ENCODE peak calls at places on chromosomes 6 and 20, in nine cellular contexts. One of them, this sample, is unnamed.

GRCh38 chr6:138844203-138844602 is 48.3 kb downstream of the ECT2L start:
- DNase-seq in IMR-90: peak; percentile 16
- DNase-seq in foreskin fibroblast: peak; percentile 29
- DNase-seq in HFF-Myc: no peak
- DNase-seq in gastrocnemius medialis: peak; percentile 4
- DNase-seq in cardiac fibroblast: peak; percentile 98
- DNase-seq in OCI-LY7: no peak
- DNase-seq in BJ: peak; percentile 18
- DNase-seq in HCT116: no peak
- DNase-seq in this sample: no peak

GRCh38 chr6:37088897-37089296 is 81.1 kb upstream of the PIM1 start:
- DNase-seq in IMR-90: peak; percentile 55
- DNase-seq in foreskin fibroblast: no peak
- DNase-seq in HFF-Myc: no peak
- DNase-seq in gastrocnemius medialis: no peak
- DNase-seq in cardiac fibroblast: peak; percentile 66
- DNase-seq in OCI-LY7: no peak
- DNase-seq in BJ: no peak
- DNase-seq in HCT116: no peak
- DNase-seq in this sample: no peak

GRCh38 chr6:15938086-15938485 is 190.8 kb upstream of the MYLIP start:
- DNase-seq in IMR-90: no peak
- DNase-seq in foreskin fibroblast: no peak
- DNase-seq in HFF-Myc: no peak
- DNase-seq in gastrocnemius medialis: no peak
- DNase-seq in cardiac fibroblast: no peak
- DNase-seq in OCI-LY7: no peak
- DNase-seq in BJ: no peak
- DNase-seq in HCT116: no peak
- DNase-seq in this sample: no peak

GRCh38 chr20:51532577-51533191 is 9.8 kb downstream of the NFATC2 start:
- DNase-seq in IMR-90: peak; percentile 45
- DNase-seq in foreskin fibroblast: peak; percentile 20
- DNase-seq in HFF-Myc: no peak
- DNase-seq in gastrocnemius medialis: peak; percentile 44
- DNase-seq in cardiac fibroblast: peak; percentile 14
- DNase-seq in OCI-LY7: no peak
- DNase-seq in BJ: no peak
- DNase-seq in HCT116: no peak
- DNase-seq in this sample: no peak

GRCh38 chr20:53737404-53738038 is 143.9 kb upstream of the ZNF217 start:
- DNase-seq in IMR-90: no peak
- DNase-seq in foreskin fibroblast: no peak
- DNase-seq in HFF-Myc: no peak
- DNase-seq in gastrocnemius medialis: no peak
- DNase-seq in cardiac fibroblast: peak; percentile 21
- DNase-seq in OCI-LY7: no peak
- DNase-seq in BJ: no peak
- DNase-seq in HCT116: no peak
- DNase-seq in this sample: no peak

GRCh38 chr6:146135167-146135566 is 106.3 kb downstream of the GRM1 start:
- DNase-seq in IMR-90: no peak
- DNase-seq in foreskin fibroblast: no peak
- DNase-seq in HFF-Myc: no peak
- DNase-seq in gastrocnemius medialis: no peak
- DNase-seq in cardiac fibroblast: no peak
- DNase-seq in OCI-LY7: no peak
- DNase-seq in BJ: no peak
- DNase-seq in HCT116: no peak
- DNase-seq in this sample: no peak

GRCh38 chr20:17666491-17666890 is 15.6 kb downstream of the RRBP1 start:
- DNase-seq in IMR-90: peak; percentile 60
- DNase-seq in foreskin fibroblast: no peak
- DNase-seq in HFF-Myc: no peak
- DNase-seq in gastrocnemius medialis: no peak
- DNase-seq in cardiac fibroblast: peak; percentile 70
- DNase-seq in OCI-LY7: no peak
- DNase-seq in BJ: no peak
- DNase-seq in HCT116: no peak
- DNase-seq in this sample: peak; percentile 63

GRCh38 chr6:106069478-106069877 is 16.7 kb upstream of the PRDM1 start:
- DNase-seq in IMR-90: peak; percentile 92
- DNase-seq in foreskin fibroblast: peak; percentile 76
- DNase-seq in HFF-Myc: peak; percentile 92
- DNase-seq in gastrocnemius medialis: no peak
- DNase-seq in cardiac fibroblast: peak; percentile 84
- DNase-seq in OCI-LY7: no peak
- DNase-seq in BJ: no peak
- DNase-seq in HCT116: no peak
- DNase-seq in this sample: no peak

GRCh38 chr6:170132561-170132991 is 158.3 kb downstream of the DLL1 start:
- DNase-seq in IMR-90: no peak
- DNase-seq in foreskin fibroblast: no peak
- DNase-seq in HFF-Myc: no peak
- DNase-seq in gastrocnemius medialis: no peak
- DNase-seq in cardiac fibroblast: no peak
- DNase-seq in OCI-LY7: no peak
- DNase-seq in BJ: no peak
- DNase-seq in HCT116: no peak
- DNase-seq in this sample: no peak

GRCh38 chr6:90086517-90086916 is 192.2 kb downstream of the GJA10 start:
- DNase-seq in IMR-90: peak; percentile 54
- DNase-seq in foreskin fibroblast: no peak
- DNase-seq in HFF-Myc: no peak
- DNase-seq in gastrocnemius medialis: no peak
- DNase-seq in cardiac fibroblast: no peak
- DNase-seq in OCI-LY7: no peak
- DNase-seq in BJ: no peak
- DNase-seq in HCT116: peak; percentile 35
- DNase-seq in this sample: no peak

GRCh38 chr20:21682576-21682975 is 22.9 kb upstream of the PAX1 start:
- DNase-seq in IMR-90: no peak
- DNase-seq in foreskin fibroblast: no peak
- DNase-seq in HFF-Myc: no peak
- DNase-seq in gastrocnemius medialis: no peak
- DNase-seq in cardiac fibroblast: no peak
- DNase-seq in OCI-LY7: no peak
- DNase-seq in BJ: no peak
- DNase-seq in HCT116: no peak
- DNase-seq in this sample: no peak

GRCh38 chr6:108544586-108544985 is 16.1 kb upstream of the FOXO3 start:
- DNase-seq in IMR-90: peak; percentile 60
- DNase-seq in foreskin fibroblast: peak; percentile 57
- DNase-seq in HFF-Myc: no peak
- DNase-seq in gastrocnemius medialis: no peak
- DNase-seq in cardiac fibroblast: peak; percentile 74
- DNase-seq in OCI-LY7: no peak
- DNase-seq in BJ: no peak
- DNase-seq in HCT116: no peak
- DNase-seq in this sample: no peak

GRCh38 chr6:168180548-168181011 is 101.6 kb upstream of the FRMD1 start:
- DNase-seq in IMR-90: no peak
- DNase-seq in foreskin fibroblast: no peak
- DNase-seq in HFF-Myc: no peak
- DNase-seq in gastrocnemius medialis: no peak
- DNase-seq in cardiac fibroblast: no peak
- DNase-seq in OCI-LY7: no peak
- DNase-seq in BJ: no peak
- DNase-seq in HCT116: no peak
- DNase-seq in this sample: no peak

DNA sequence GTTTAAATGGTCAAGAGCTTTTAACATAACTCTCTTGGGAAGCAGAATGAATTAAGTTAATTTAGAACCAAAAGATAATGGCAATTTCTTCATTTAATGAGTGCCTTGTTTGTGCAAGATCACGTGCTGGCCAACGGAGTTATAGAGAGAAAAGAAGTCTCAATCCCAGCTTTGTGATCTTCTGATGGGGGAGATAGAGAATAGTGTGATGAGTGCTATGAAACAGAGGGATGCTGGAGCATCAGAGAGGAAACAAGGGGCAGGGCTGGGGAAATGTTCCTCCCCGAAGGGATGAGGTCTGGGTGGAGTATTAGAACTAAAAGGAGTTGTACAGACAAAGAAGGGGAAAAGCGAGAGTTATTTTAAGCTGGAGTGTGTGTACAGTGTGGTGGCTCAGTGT is 20.4 kb downstream of the ANKS1A start:
- DNase-seq in IMR-90: no peak
- DNase-seq in foreskin fibroblast: no peak
- DNase-seq in HFF-Myc: no peak
- DNase-seq in gastrocnemius medialis: no peak
- DNase-seq in cardiac fibroblast: no peak
- DNase-seq in OCI-LY7: no peak
- DNase-seq in BJ: no peak
- DNase-seq in HCT116: no peak
- DNase-seq in this sample: no peak
- TF ChIP-seq CTCF in IMR-90: no peak
- TF ChIP-seq CTCF in foreskin fibroblast: no peak
- TF ChIP-seq CTCF in HFF-Myc: no peak
- TF ChIP-seq CTCF in gastrocnemius medialis: no peak
- TF ChIP-seq CTCF in cardiac fibroblast: no peak
- TF ChIP-seq CTCF in OCI-LY7: no peak
- TF ChIP-seq CTCF in BJ: no peak
- TF ChIP-seq CTCF in HCT116: no peak
- TF ChIP-seq CTCF in this sample: no peak

GRCh38 chr6:133768656-133769295 is 120.1 kb upstream of the TCF21 start:
- DNase-seq in IMR-90: no peak
- DNase-seq in foreskin fibroblast: no peak
- DNase-seq in HFF-Myc: no peak
- DNase-seq in gastrocnemius medialis: no peak
- DNase-seq in cardiac fibroblast: peak; percentile 70
- DNase-seq in OCI-LY7: no peak
- DNase-seq in BJ: no peak
- DNase-seq in HCT116: no peak
- DNase-seq in this sample: no peak

GRCh38 chr6:133764011-133764812 is 124.7 kb upstream of the TCF21 start:
- DNase-seq in IMR-90: peak; percentile 79
- DNase-seq in foreskin fibroblast: peak; percentile 54
- DNase-seq in HFF-Myc: no peak
- DNase-seq in gastrocnemius medialis: peak; percentile 35
- DNase-seq in cardiac fibroblast: peak; percentile 78
- DNase-seq in OCI-LY7: no peak
- DNase-seq in BJ: peak; percentile 39
- DNase-seq in HCT116: no peak
- DNase-seq in this sample: no peak

GRCh38 chr6:133764813-133765208 is 124.1 kb upstream of the TCF21 start:
- DNase-seq in IMR-90: no peak
- DNase-seq in foreskin fibroblast: no peak
- DNase-seq in HFF-Myc: no peak
- DNase-seq in gastrocnemius medialis: no peak
- DNase-seq in cardiac fibroblast: no peak
- DNase-seq in OCI-LY7: no peak
- DNase-seq in BJ: no peak
- DNase-seq in HCT116: no peak
- DNase-seq in this sample: no peak

GRCh38 chr6:133769463-133769862 is 119.5 kb upstream of the TCF21 start:
- DNase-seq in IMR-90: peak; percentile 40
- DNase-seq in foreskin fibroblast: no peak
- DNase-seq in HFF-Myc: no peak
- DNase-seq in gastrocnemius medialis: no peak
- DNase-seq in cardiac fibroblast: no peak
- DNase-seq in OCI-LY7: no peak
- DNase-seq in BJ: no peak
- DNase-seq in HCT116: no peak
- DNase-seq in this sample: no peak

GRCh38 chr6:133767571-133767970 is 121.3 kb upstream of the TCF21 start:
- DNase-seq in IMR-90: peak; percentile 63
- DNase-seq in foreskin fibroblast: no peak
- DNase-seq in HFF-Myc: no peak
- DNase-seq in gastrocnemius medialis: no peak
- DNase-seq in cardiac fibroblast: no peak
- DNase-seq in OCI-LY7: no peak
- DNase-seq in BJ: no peak
- DNase-seq in HCT116: no peak
- DNase-seq in this sample: no peak
- H3K4me3 ChIP-seq in IMR-90: no peak overlapping the region
- H3K4me3 ChIP-seq in foreskin fibroblast: no peak overlapping the region
- H3K4me3 ChIP-seq in HFF-Myc: no peak overlapping the region
- H3K4me3 ChIP-seq in gastrocnemius medialis: no peak overlapping the region
- H3K4me3 ChIP-seq in cardiac fibroblast: no peak overlapping the region
- H3K4me3 ChIP-seq in OCI-LY7: no peak overlapping the region
- H3K4me3 ChIP-seq in BJ: no peak overlapping the region
- H3K4me3 ChIP-seq in HCT116: no peak overlapping the region
- H3K4me3 ChIP-seq in this sample: no peak overlapping the region

DNA sequence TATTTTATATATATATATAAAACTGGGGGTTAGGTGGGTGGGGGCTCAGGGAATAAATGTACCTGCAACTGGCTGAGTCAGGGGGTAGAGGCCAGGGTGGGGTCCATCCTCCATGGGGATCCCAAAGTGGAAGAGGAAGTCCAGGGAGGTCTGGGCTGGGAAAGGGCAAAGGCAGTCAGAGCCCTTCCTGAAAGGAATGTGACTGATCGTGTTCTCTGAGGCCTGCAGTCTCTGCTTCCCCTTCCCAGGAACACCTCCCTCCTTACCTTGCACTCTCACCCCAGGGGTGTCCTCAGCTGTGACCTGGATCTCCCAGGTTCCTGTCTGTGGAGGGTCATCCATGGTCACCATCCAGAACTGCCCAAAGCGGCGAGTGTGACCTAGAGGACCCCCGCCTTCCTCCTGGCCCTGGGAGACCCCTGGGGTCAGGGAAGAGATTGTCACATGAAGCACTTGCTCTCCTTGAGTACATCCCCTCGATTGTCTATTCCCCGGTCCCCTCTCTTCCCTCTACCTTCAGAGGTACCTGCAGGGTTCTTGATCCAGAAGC is 4.7 kb downstream of the SAPCD1 start:
- DNase-seq in IMR-90: no peak
- DNase-seq in foreskin fibroblast: no peak
- DNase-seq in HFF-Myc: no peak
- DNase-seq in gastrocnemius medialis: no peak
- DNase-seq in cardiac fibroblast: no peak
- DNase-seq in OCI-LY7: no peak
- DNase-seq in BJ: no peak
- DNase-seq in HCT116: no peak
- DNase-seq in this sample: no peak
- TF ChIP-seq CTCF in IMR-90: no peak
- TF ChIP-seq CTCF in foreskin fibroblast: no peak
- TF ChIP-seq CTCF in HFF-Myc: no peak
- TF ChIP-seq CTCF in gastrocnemius medialis: no peak
- TF ChIP-seq CTCF in cardiac fibroblast: no peak
- TF ChIP-seq CTCF in OCI-LY7: no peak
- TF ChIP-seq CTCF in BJ: no peak
- TF ChIP-seq CTCF in HCT116: no peak
- TF ChIP-seq CTCF in this sample: no peak

DNA sequence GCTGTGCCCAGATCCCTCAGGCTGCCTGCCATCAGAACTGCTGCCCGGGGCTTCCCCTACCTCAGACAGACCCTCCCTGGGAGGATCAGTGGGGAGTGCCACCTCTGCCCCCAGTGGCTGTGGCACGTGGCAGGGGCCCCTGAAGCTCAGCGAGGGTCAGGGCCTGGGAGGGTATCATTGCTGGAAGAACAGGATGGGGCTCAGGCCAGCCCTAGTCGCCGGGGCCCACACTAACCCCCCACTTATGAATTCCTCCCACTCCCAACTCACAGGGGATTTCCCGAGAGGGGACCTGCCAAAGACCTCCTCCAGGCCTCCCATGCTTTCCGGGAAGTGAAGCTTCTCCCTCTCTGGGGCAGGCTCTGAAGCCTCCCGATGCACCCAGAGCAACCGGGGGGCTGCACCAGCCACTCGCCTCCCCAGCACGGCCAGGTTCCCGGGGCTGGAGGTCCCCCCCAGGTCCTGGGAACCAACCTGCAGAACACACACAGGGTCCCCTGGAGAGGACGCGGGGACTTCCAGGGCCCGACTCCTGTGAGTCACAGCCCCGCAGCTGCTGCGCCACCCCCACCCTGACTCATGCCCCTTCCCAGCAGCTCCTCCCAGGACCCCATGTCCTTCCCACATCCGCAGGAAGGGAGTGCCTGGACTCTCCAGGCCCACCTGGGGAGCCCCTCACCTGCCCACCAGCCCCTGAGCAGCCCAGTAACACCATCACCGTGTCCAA is 2.5 kb downstream of the TNFRSF6B start:
- DNase-seq in IMR-90: peak; percentile 94
- DNase-seq in foreskin fibroblast: peak; percentile 84
- DNase-seq in HFF-Myc: peak; percentile 67
- DNase-seq in gastrocnemius medialis: no peak
- DNase-seq in cardiac fibroblast: peak; percentile 86
- DNase-seq in OCI-LY7: no peak
- DNase-seq in BJ: peak; percentile 51
- DNase-seq in HCT116: peak; percentile 67
- DNase-seq in this sample: peak; percentile 81
- H3K4me3 ChIP-seq in IMR-90: no peak overlapping the region
- H3K4me3 ChIP-seq in foreskin fibroblast: no peak overlapping the region
- H3K4me3 ChIP-seq in HFF-Myc: peak overlapping the region; percentile 15
- H3K4me3 ChIP-seq in gastrocnemius medialis: peak overlapping the region; percentile 11
- H3K4me3 ChIP-seq in cardiac fibroblast: peak overlapping the region; percentile 18
- H3K4me3 ChIP-seq in OCI-LY7: no peak overlapping the region
- H3K4me3 ChIP-seq in BJ: no peak overlapping the region
- H3K4me3 ChIP-seq in HCT116: peak overlapping the region; percentile 41
- H3K4me3 ChIP-seq in this sample: peak overlapping the region; percentile 31